ENCODE peak calls at places on chromosome 5, in eight cellular contexts. K, P, A, B, Y, V, D and J are unnamed samples.
A peak's percentile ranks its signal among the peaks of the same experiment; 100 is the strongest.

GRCh38 chr5:5422819-5423515 is 490 bp downstream of the ICE1 start:
- DNase-seq in A (no peak), V (no peak), P (no peak), K (no peak), D (no peak), Y (peak; percentile 21), B (peak; percentile 59), J (no peak)

GRCh38 chr5:53087171-53087570 is 22.4 kb downstream of the MOCS2 start:
- DNase-seq in B (no peak), V (no peak), A (no peak), P (no peak), K (no peak), Y (no peak), D (no peak), J (no peak)

GRCh38 chr5:854217-854616 is 3.4 kb upstream of the ZDHHC11 start:
- DNase-seq in K (peak; percentile 13), B (no peak), A (peak; percentile 24), P (no peak), Y (no peak), D (no peak), V (no peak), J (no peak)

GRCh38 chr5:75553358-75553757 is 41.7 kb downstream of the POLK start:
- DNase-seq in A (no peak), D (no peak), B (no peak), Y (no peak), K (no peak), P (no peak), V (no peak), J (no peak)

GRCh38 chr5:124596595-124597388 is 149.6 kb downstream of the ZNF608 start:
- DNase-seq in D (peak; percentile 5), V (no peak), A (no peak), P (no peak), B (no peak), Y (no peak), K (no peak), J (peak; percentile 51)

GRCh38 chr5:115732026-115732425 is 84.4 kb downstream of the CDO1 start:
- DNase-seq in D (no peak), A (no peak), B (no peak), V (no peak), P (no peak), Y (no peak), K (no peak), J (no peak)

GRCh38 chr5:72314571-72315172 is 5.4 kb downstream of the MRPS27 start:
- DNase-seq in P (no peak), Y (peak; percentile 36), A (no peak), B (peak; percentile 8), V (no peak), D (peak; percentile 8), K (no peak), J (peak; percentile 8)

GRCh38 chr5:178492278-178492677 is 97.9 kb downstream of the COL23A1 start:
- DNase-seq in D (no peak), Y (no peak), A (no peak), V (no peak), P (no peak), K (no peak), B (no peak), J (no peak)